ENCODE peak calls at places on chromosomes 16 and 17, in four cellular contexts. Q is progenitor cell of endocrine pancreas, W is glutamatergic neuron, F is choroid plexus epithelial cell. E is an unnamed sample.

GRCh38 chr16:51971184-51971583 is 575.8 kb downstream of the TOX3 start:
- DNase-seq in W (peak), F (peak), Q (no peak), E (peak)

GRCh38 chr16:11078812-11079459 is 134.6 kb downstream of the CLEC16A start:
- DNase-seq in Q (no peak), W (no peak), F (peak), E (peak)

GRCh38 chr16:69930117-69930776 is 20.9 kb upstream of the CLEC18A start:
- DNase-seq in Q (peak), W (no peak), F (peak), E (peak)

GRCh38 chr16:8848231-8848938 is 20.4 kb downstream of the CARHSP1 start:
- DNase-seq in F (peak), Q (no peak), W (no peak), E (no peak)

GRCh38 chr16:84391151-84391873 is 23.0 kb downstream of the ATP2C2 start:
- DNase-seq in W (no peak), Q (no peak), F (peak), E (peak)

GRCh38 chr17:7258731-7259554 is 3.3 kb downstream of the CLDN7 start:
- DNase-seq in F (peak), Q (no peak), W (no peak), E (peak)

GRCh38 chr17:82065638-82066303 is at the start of gene DUS1L:
- DNase-seq in F (peak), Q (peak), W (peak), E (peak)

GRCh38 chr16:50407351-50407750 is 38.6 kb upstream of the BRD7 start:
- DNase-seq in Q (no peak), F (no peak), W (no peak), E (no peak)

GRCh38 chr16:54136276-54136625 is 150.3 kb downstream of the IRX3 start:
- DNase-seq in F (no peak), W (no peak), Q (no peak), E (peak)

GRCh38 chr16:3304370-3304769 is 860 bp downstream of the TIGD7 start:
- DNase-seq in Q (no peak), F (peak), W (no peak), E (peak)

GRCh38 chr16:81526199-81526598 is 81.6 kb downstream of the CMIP start:
- DNase-seq in Q (no peak), W (no peak), F (no peak), E (no peak)

DNA sequence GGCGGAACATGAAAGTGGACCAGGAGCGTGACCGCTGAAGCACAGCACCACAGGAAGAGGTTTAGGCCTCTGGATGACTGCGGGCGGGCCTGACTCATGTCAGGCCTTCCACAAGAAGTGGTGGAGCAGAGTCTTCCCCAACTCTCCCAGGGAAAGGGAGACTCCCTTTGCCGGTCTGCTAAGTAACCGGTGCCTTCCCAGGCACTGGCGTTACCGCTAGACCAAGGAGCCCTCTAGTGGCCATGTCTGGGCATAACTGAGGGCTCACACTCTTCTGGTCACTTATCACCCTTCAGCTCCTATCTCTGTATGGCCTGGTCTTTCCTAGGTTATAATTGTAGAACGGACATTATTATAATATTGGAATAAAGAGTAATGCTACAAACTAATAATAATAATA is 1931.9 kb downstream of the TP53TG3F start:
- DNase-seq in Q (no peak), F (peak), W (peak), E (peak)
- TF ChIP-seq CTCF in Q (peak), F (peak), W (peak), E (peak)

GRCh38 chr17:69608114-69608513 is 193.6 kb downstream of the MAP2K6 start:
- DNase-seq in Q (no peak), W (no peak), F (no peak), E (no peak)

GRCh38 chr17:69607162-69607834 is 192.8 kb downstream of the MAP2K6 start:
- DNase-seq in W (peak), F (peak), Q (peak), E (peak)

GRCh38 chr17:69606142-69606800 is 191.8 kb downstream of the MAP2K6 start:
- DNase-seq in Q (no peak), F (no peak), W (no peak), E (peak)

GRCh38 chr17:69608808-69609494 is 194.5 kb downstream of the MAP2K6 start:
- DNase-seq in Q (no peak), W (no peak), F (peak), E (peak)

GRCh38 chr17:69609495-69610315 is 195.2 kb downstream of the MAP2K6 start:
- DNase-seq in W (peak), Q (no peak), F (peak), E (peak)
- TF ChIP-seq CTCF in W (no peak), Q (peak), F (peak), E (peak)

GRCh38 chr17:27978689-27979175 is 63.7 kb upstream of the NLK start:
- DNase-seq in Q (no peak), F (no peak), W (no peak), E (no peak)

GRCh38 chr17:27977751-27978688 is 64.5 kb upstream of the NLK start:
- DNase-seq in F (no peak), Q (no peak), W (no peak), E (no peak)

GRCh38 chr17:27982688-27983087 is 59.8 kb upstream of the NLK start:
- DNase-seq in Q (no peak), F (no peak), W (no peak), E (no peak)

GRCh38 chr17:27981978-27982377 is 60.5 kb upstream of the NLK start:
- DNase-seq in F (no peak), W (no peak), Q (no peak), E (no peak)

DNA sequence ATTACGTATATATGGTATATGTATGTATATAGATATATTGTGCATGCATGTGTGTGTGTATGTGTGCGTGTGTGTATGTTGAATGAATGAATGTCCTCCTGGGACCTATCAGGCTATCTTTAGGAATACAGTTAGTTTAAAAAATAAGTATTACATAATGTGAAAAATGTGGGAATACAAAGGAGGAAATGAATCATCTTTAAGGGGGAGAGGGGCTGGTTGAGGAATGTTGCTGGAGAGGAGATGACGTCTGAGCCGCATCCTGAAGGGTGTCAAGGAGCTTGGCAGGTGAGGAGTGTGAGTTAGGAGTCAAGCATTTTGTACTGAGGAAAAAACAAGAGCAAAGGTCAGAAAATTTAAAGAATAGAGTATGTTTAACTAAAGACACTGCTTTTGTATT is 62.4 kb upstream of the NLK start:
- DNase-seq in W (no peak), Q (no peak), F (peak), E (peak)
- TF ChIP-seq CTCF in W (no peak), Q (no peak), F (no peak), E (no peak)

GRCh38 chr17:47713980-47714689 is 18.9 kb upstream of the TBX21 start:
- DNase-seq in F (no peak), W (no peak), Q (no peak), E (no peak)
- TF ChIP-seq CTCF in F (no peak), W (no peak), Q (peak), E (no peak)

E was measured in fibroblast of the aortic adventitia.